ENCODE peak calls at places on chromosomes 6 and 20, in four cellular contexts. X, E, H and A are unnamed samples.
A peak's percentile ranks its signal among the peaks of the same experiment; 100 is the strongest.

GRCh38 chr20:61757678-61758555 is 307.8 kb downstream of the TAF4 start:
- DNase-seq in E (peak; percentile 25), H (no peak), X (no peak), A (no peak)

GRCh38 chr6:4319992-4320683 is 184.8 kb upstream of the ECI2 start:
- DNase-seq in H (no peak), X (no peak), E (peak; percentile 63), A (peak; percentile 85)

GRCh38 chr6:116969211-116969863 is 92.3 kb downstream of the RFX6 start:
- DNase-seq in H (peak; percentile 50), X (peak; percentile 26), E (peak; percentile 73), A (no peak)

GRCh38 chr6:25315778-25316177 is 36.6 kb downstream of the CARMIL1 start:
- DNase-seq in X (no peak), H (no peak), E (no peak), A (no peak)

GRCh38 chr6:12605888-12606345 is 110.7 kb upstream of the PHACTR1 start:
- DNase-seq in E (peak; percentile 84), H (peak; percentile 60), X (peak; percentile 53), A (peak; percentile 38)

GRCh38 chr6:155389130-155389529 is 66.5 kb downstream of the NOX3 start:
- DNase-seq in X (no peak), H (no peak), E (peak; percentile 88), A (no peak)

GRCh38 chr6:159821111-159821510 is 21.0 kb downstream of the PNLDC1 start:
- DNase-seq in H (no peak), E (no peak), X (no peak), A (no peak)

GRCh38 chr6:42547407-42548329 is 16.2 kb upstream of the UBR2 start:
- DNase-seq in E (peak; percentile 82), X (peak; percentile 87), H (peak; percentile 96), A (no peak)

GRCh38 chr6:79946242-79946641 is 1.1 kb downstream of the ELOVL4 start:
- DNase-seq in X (no peak), E (peak; percentile 31), H (peak; percentile 11), A (no peak)

GRCh38 chr20:4297141-4297826 is 281.9 kb upstream of the RNF24 start:
- DNase-seq in H (no peak), X (no peak), E (peak; percentile 48), A (no peak)

GRCh38 chr6:158016571-158017383 is 35.1 kb downstream of the SYNJ2 start:
- DNase-seq in X (no peak), E (no peak), H (no peak), A (no peak)

GRCh38 chr6:161802231-161802630 is 528.4 kb upstream of the AGPAT4 start:
- DNase-seq in E (no peak), X (no peak), H (no peak), A (no peak)

GRCh38 chr6:28634406-28634757 is 108.7 kb downstream of the GPX5 start:
- DNase-seq in H (no peak), X (no peak), E (no peak), A (no peak)

GRCh38 chr20:63064310-63064709 is 57.5 kb upstream of the BHLHE23 start:
- DNase-seq in E (no peak), X (no peak), H (peak; percentile 40), A (no peak)

GRCh38 chr6:169997930-169998218 is 246.5 kb downstream of the ERMARD start:
- DNase-seq in H (no peak), X (no peak), E (no peak), A (no peak)

GRCh38 chr20:46151936-46152335 is 33.8 kb downstream of the CD40 start:
- DNase-seq in E (no peak), X (no peak), H (peak; percentile 36), A (no peak)

GRCh38 chr6:162053084-162053483 is 674.5 kb downstream of the PRKN start:
- DNase-seq in X (no peak), E (no peak), H (no peak), A (no peak)

GRCh38 chr20:59657459-59658046 is 53.2 kb downstream of the PHACTR3 start:
- DNase-seq in H (no peak), X (no peak), E (no peak), A (no peak)

GRCh38 chr20:32509639-32510066 is 75.5 kb downstream of the NOL4L start:
- DNase-seq in H (no peak), E (no peak), X (no peak), A (no peak)
- TF ChIP-seq CTCF in H (no peak), E (no peak), X (no peak), A (peak; percentile 42)

GRCh38 chr6:127539292-127539691 is 20.2 kb upstream of the MTCL3 start:
- DNase-seq in H (no peak), E (peak; percentile 59), X (no peak), A (no peak)
- TF ChIP-seq CTCF in H (no peak), E (peak; percentile 32), X (no peak), A (peak; percentile 27)

GRCh38 chr6:56551409-56552120 is 91.1 kb downstream of the DST start:
- DNase-seq in X (no peak), E (no peak), H (no peak), A (no peak)

GRCh38 chr6:56547687-56548086 is 95.0 kb downstream of the DST start:
- DNase-seq in H (no peak), E (no peak), X (no peak), A (no peak)

GRCh38 chr6:56550307-56550706 is 92.4 kb downstream of the DST start:
- DNase-seq in H (no peak), X (no peak), E (no peak), A (no peak)

GRCh38 chr6:56552212-56553130 is 90.2 kb downstream of the DST start:
- DNase-seq in E (peak; percentile 59), H (no peak), X (no peak), A (no peak)

GRCh38 chr6:56549014-56549413 is 93.7 kb downstream of the DST start:
- DNase-seq in E (peak; percentile 33), X (no peak), H (no peak), A (no peak)
- TF ChIP-seq CTCF in E (peak; percentile 23), X (no peak), H (no peak), A (peak; percentile 44)

GRCh38 chr20:25340380-25340779 is 50.3 kb downstream of the ABHD12 start:
- DNase-seq in H (no peak), X (no peak), E (no peak), A (no peak)

GRCh38 chr20:25339608-25340007 is 51.0 kb downstream of the ABHD12 start:
- DNase-seq in H (peak; percentile 34), E (no peak), X (peak; percentile 62), A (no peak)

GRCh38 chr20:25338112-25339023 is 52.3 kb downstream of the ABHD12 start:
- DNase-seq in X (peak; percentile 42), E (no peak), H (no peak), A (no peak)

GRCh38 chr20:25341716-25342680 is 48.6 kb downstream of the ABHD12 start:
- DNase-seq in E (peak; percentile 5), X (no peak), H (no peak), A (no peak)

DNA sequence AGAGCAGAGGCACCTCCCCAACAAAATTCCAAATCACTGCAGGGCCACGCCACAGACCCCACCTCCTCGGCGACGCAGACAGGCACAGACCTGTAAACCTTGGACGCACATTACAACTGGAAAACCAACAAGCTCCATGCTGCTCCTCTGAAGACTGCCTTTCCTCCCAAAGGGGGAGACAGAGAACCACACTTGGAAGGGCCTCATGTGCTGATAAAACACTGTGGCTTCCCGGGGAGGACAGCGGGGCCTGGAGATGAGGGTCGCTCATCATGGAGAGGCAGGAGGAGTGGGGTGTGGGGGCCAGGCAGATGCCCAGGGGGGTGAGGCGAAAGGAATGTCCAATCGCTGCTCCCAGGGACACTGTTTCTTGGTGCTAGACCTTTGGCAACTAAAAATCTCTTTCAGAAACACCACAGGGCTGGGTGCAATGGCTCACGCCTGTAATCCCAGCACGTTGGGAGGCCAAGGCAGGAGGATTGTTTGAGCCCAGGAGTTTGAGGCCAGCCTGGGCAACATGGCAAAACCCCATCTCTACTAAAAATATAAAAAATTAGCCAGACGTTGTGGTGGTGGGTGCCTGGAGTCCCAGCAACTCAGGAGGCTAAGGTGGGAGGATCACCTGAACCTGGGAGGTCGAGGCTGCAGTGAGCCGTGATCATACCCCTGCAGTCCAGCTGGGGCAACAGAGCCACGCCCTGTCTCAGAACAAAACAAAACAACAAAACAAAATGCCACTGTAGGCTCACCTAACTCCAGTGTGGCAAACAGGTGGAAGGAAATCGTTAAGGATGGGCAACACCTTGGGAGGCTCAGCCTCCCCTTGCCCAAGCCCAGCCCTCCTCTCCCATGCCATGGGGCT is 53.8 kb downstream of the ABHD12 start:
- DNase-seq in H (no peak), E (peak; percentile 21), X (no peak), A (no peak)
- TF ChIP-seq CTCF in H (no peak), E (peak; percentile 17), X (no peak), A (peak; percentile 48)

GRCh38 chr6:166997768-166998255 is 1.4 kb upstream of the CEP43 start:
- DNase-seq in X (peak; percentile 69), E (peak; percentile 81), H (peak; percentile 75), A (peak; percentile 70)
- TF ChIP-seq CTCF in X (peak; percentile 42), E (peak; percentile 71), H (peak; percentile 56), A (peak; percentile 48)

DNA sequence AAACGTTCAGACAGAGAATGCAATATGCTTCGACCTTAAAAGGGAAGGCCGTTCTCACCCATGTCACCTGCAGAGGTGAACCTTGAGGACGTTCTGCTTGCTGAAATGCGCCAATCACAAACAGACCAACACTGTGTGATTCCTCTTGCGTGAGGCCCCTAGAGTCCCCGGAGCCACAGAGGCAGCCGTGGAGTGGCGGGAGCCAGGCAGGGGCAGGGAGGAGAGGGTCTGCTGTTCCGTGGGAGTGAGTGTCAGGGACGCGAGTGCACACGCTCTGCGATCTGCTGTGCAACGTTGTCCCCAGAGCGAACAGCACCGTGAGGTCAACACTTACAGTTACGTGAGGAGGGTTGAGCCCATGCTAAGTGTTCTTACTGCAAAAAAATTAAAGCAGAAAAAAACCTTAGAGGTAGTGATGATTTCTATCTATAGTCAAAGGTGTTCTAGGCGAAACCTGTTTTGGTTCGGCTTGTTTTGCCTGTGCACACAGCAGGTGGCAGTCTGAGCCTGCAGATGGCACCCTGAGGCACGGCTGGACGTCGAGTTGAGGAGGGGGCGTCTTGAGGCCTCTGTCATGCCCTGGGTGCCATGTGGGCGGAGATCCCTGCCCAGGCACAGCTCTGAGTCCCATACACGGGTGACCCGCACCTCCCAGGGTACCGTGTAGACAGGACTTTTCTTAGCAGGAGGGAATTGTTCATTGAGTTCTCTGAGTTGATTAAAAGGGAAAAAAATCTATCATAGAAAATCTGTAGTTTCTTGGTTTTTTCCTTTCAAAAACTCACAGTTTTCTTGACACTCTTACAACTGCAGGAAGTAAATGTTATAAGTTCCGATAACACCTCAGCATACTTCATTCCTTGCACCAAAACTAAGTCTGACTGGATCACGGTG is 71.8 kb upstream of the FRMD1 start:
- DNase-seq in E (no peak), X (no peak), H (peak; percentile 34), A (no peak)
- TF ChIP-seq CTCF in E (no peak), X (peak; percentile 17), H (peak; percentile 38), A (peak; percentile 92)

DNA sequence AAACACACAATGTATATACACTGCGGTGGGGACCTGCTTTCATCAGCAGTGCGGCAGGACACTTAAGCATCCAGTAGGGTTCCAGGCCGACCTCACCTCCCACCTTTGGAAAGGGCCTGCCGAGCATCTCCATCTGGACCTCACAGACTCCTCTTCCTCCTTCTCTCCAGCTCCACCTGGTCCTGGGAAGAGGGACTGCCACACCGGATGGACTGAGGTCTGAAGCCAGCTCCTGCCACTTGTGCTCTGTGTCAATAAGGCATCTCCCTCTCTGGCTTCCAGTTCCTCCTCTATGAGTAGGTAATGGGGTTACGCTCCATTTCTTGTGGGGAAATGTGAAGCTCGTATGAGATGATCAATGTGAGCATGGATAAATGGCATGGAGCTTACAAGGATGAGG is 19.1 kb upstream of the NNAT start:
- DNase-seq in E (no peak), H (no peak), X (no peak), A (no peak)
- TF ChIP-seq CTCF in E (no peak), H (no peak), X (no peak), A (no peak)